ENCODE peak calls at places on chromosome 16, in four cellular contexts. C is Peyer's patch, E is H1, G is breast epithelium. W is an unnamed sample.

GRCh38 chr16:79723583-79724168 is 123.1 kb upstream of the MAF start:
- DNase-seq in C (peak; percentile 85), E (no peak), G (no peak), W (peak; percentile 88)

GRCh38 chr16:30117768-30118167 is 4.4 kb upstream of the GDPD3 start:
- DNase-seq in C (no peak), E (no peak), G (no peak), W (no peak)

GRCh38 chr16:50393461-50394214 is 24.9 kb upstream of the BRD7 start:
- DNase-seq in C (no peak), E (no peak), G (no peak), W (no peak)

GRCh38 chr16:3467920-3468319 is 24.4 kb downstream of the NAA60 start:
- DNase-seq in C (no peak), E (no peak), G (no peak), W (no peak)

GRCh38 chr16:65000654-65001053 is 121.2 kb downstream of the CDH11 start:
- DNase-seq in C (no peak), E (no peak), G (no peak), W (no peak)

GRCh38 chr16:31868701-31869167 is 4.9 kb upstream of the ZNF267 start:
- DNase-seq in C (peak; percentile 77), E (no peak), G (peak; percentile 69), W (peak; percentile 64)

GRCh38 chr16:24829153-24829552 is 16.6 kb upstream of the SLC5A11 start:
- DNase-seq in C (no peak), E (no peak), G (no peak), W (no peak)

GRCh38 chr16:50688083-50688482 is 5.3 kb upstream of the NOD2 start:
- DNase-seq in C (no peak), E (no peak), G (no peak), W (no peak)

GRCh38 chr16:72425571-72426341 is 253.8 kb upstream of the PMFBP1 start:
- DNase-seq in C (no peak), E (no peak), G (no peak), W (no peak)

GRCh38 chr16:617855-618254 is 12.9 kb upstream of the WFIKKN1 start:
- DNase-seq in C (no peak), E (no peak), G (no peak), W (no peak)

GRCh38 chr16:78324649-78325274 is 225.3 kb downstream of the WWOX start:
- DNase-seq in C (no peak), E (no peak), G (no peak), W (no peak)

GRCh38 chr16:2962334-2963073 is 1.6 kb upstream of the KREMEN2 start:
- DNase-seq in C (no peak), E (no peak), G (no peak), W (no peak)

GRCh38 chr16:14071576-14072271 is 605 bp downstream of the MRTFB start:
- DNase-seq in C (no peak), E (no peak), G (no peak), W (no peak)

GRCh38 chr16:80113876-80114574 is 426.8 kb upstream of the DYNLRB2 start:
- DNase-seq in C (no peak), E (no peak), G (no peak), W (no peak)

GRCh38 chr16:64469906-64470702 is 651.8 kb downstream of the CDH11 start:
- DNase-seq in C (no peak), E (no peak), G (no peak), W (no peak)

GRCh38 chr16:78292726-78293380 is 193.4 kb downstream of the WWOX start:
- DNase-seq in C (no peak), E (no peak), G (no peak), W (peak; percentile 64)

GRCh38 chr16:70754371-70754770 is 46.6 kb downstream of the VAC14 start:
- DNase-seq in C (no peak), E (no peak), G (no peak), W (no peak)
- H3K4me1 ChIP-seq in C (no peaks in the 10 kb centered on the region), E (peaks cover 8% of the 10 kb centered on the region), G (peaks cover 6% of the 10 kb centered on the region), W (peaks cover 46% of the 10 kb centered on the region)

GRCh38 chr16:54928016-54928356 is 2.7 kb upstream of the IRX5 start:
- DNase-seq in C (no peak), E (no peak), G (no peak), W (no peak)
- H3K4me3 ChIP-seq in C (peak overlapping the region; percentile 69), E (peak overlapping the region; percentile 37), G (peak overlapping the region; percentile 88), W (no peak overlapping the region)

GRCh38 chr16:82011199-82011641 is at the start of gene SDR42E1:
- DNase-seq in C (peak; percentile 82), E (no peak), G (peak; percentile 71), W (peak; percentile 78)
- TF ChIP-seq POLR2A in C (peak; percentile 46), E (no peak), G (no peak), W (peak; percentile 27)

GRCh38 chr16:89036776-89037175 is 56.9 kb upstream of the ACSF3 start:
- DNase-seq in C (no peak), E (no peak), G (no peak), W (no peak)
- H3K4me1 ChIP-seq in C (peaks cover 6% of the 10 kb centered on the region), E (peaks cover 12% of the 10 kb centered on the region), G (no peaks in the 10 kb centered on the region), W (no peaks in the 10 kb centered on the region)

DNA sequence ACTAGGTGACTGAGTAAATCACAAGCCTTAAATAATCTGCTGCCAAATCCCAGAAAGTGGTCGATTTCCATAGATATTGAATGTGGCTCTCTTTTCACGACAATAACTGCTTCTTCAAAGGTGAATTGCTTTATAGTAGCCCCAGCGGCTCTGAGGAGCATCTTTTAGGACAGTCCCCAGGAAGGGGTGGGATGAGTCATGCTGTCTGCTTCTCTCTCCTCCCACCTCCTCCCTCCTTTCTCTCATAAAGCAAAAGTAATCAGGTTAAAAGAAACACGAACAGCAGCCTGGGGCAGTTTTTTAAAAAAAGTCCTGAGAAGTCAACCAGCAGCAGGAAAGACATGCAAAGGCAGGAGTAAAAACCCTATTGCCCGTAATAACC is 1.8 kb downstream of the KIAA0513 start:
- DNase-seq in C (no peak), E (no peak), G (no peak), W (no peak)
- H3K4me3 ChIP-seq in C (peak overlapping the region; percentile 69), E (no peak overlapping the region), G (peak overlapping the region; percentile 88), W (no peak overlapping the region)

GRCh38 chr16:57374067-57374534 is 1.8 kb downstream of the CX3CL1 start:
- DNase-seq in C (no peak), E (no peak), G (no peak), W (no peak)
- TF ChIP-seq POLR2A in C (no peak), E (no peak), G (no peak), W (peak; percentile 21)

GRCh38 chr16:67547423-67548264 is 14.7 kb upstream of the CTCF start:
- DNase-seq in C (no peak), E (no peak), G (no peak), W (no peak)
- H3K4me1 ChIP-seq in C (peaks cover 25% of the 10 kb centered on the region), E (no peaks in the 10 kb centered on the region), G (peaks cover 5% of the 10 kb centered on the region), W (no peaks in the 10 kb centered on the region)